ENCODE peak calls at places on chromosomes 4 and X, in five cellular contexts. D is heart right ventricle; W is CD4-positive, CD25-positive, alpha-beta regulatory T cell; M is PC-3; V is endodermal cell. N is an unnamed sample.

GRCh38 chr4:186829740-186830449 is 106.2 kb upstream of the FAT1 start:
- DNase-seq in D (no peak), W (no peak), M (peak; percentile 35), V (no peak), N (no peak)

GRCh38 chr4:11566440-11567022 is 137.8 kb upstream of the HS3ST1 start:
- DNase-seq in D (no peak), W (no peak), M (no peak), V (no peak), N (no peak)

GRCh38 chr4:108775921-108776320 is 13.1 kb upstream of the ETNPPL start:
- DNase-seq in D (no peak), W (no peak), M (no peak), V (peak; percentile 53), N (no peak)

GRCh38 chrX:1465261-1466231 is 12.8 kb upstream of the ASMTL start:
- DNase-seq in D (peak; percentile 2), W (no peak), M (no peak), V (no peak), N (no peak)

GRCh38 chr4:40976343-40976742 is 226.6 kb downstream of the NSUN7 start:
- DNase-seq in D (peak; percentile 59), W (no peak), M (peak; percentile 79), V (peak; percentile 59), N (no peak)

GRCh38 chr4:154467886-154468285 is 23.7 kb downstream of the DCHS2 start:
- DNase-seq in D (no peak), W (no peak), M (peak; percentile 83), V (no peak), N (no peak)

GRCh38 chr4:11497972-11498371 is 69.3 kb upstream of the HS3ST1 start:
- DNase-seq in D (no peak), W (no peak), M (peak; percentile 85), V (no peak), N (no peak)

GRCh38 chr4:176187610-176188009 is 7.8 kb downstream of the SPATA4 start:
- DNase-seq in D (no peak), W (no peak), M (peak; percentile 17), V (no peak), N (no peak)

GRCh38 chrX:15721911-15722310 is 16.2 kb upstream of the CA5B start:
- DNase-seq in D (no peak), W (no peak), M (no peak), V (no peak), N (no peak)

GRCh38 chrX:74535633-74536141 is 78.7 kb downstream of the RLIM start:
- DNase-seq in D (peak; percentile 74), W (peak; percentile 10), M (peak; percentile 66), V (peak; percentile 75), N (no peak)

GRCh38 chrX:43973249-43973672 is at the start of gene NDP:
- DNase-seq in D (no peak), W (no peak), M (peak; percentile 40), V (peak; percentile 43), N (no peak)

GRCh38 chrX:68299923-68300322 is 133.4 kb downstream of the OPHN1 start:
- DNase-seq in D (no peak), W (no peak), M (no peak), V (no peak), N (no peak)

GRCh38 chr4:61373901-61374611 is 173.9 kb downstream of the ADGRL3 start:
- DNase-seq in D (no peak), W (no peak), M (peak; percentile 81), V (no peak), N (no peak)

GRCh38 chr4:22984390-22984789 is 291.7 kb downstream of the GBA3 start:
- DNase-seq in D (no peak), W (no peak), M (no peak), V (no peak), N (no peak)

GRCh38 chrX:119477812-119478232 is 9.6 kb downstream of the SLC25A5 start:
- DNase-seq in D (no peak), W (no peak), M (no peak), V (peak; percentile 19), N (no peak)

GRCh38 chrX:110425222-110425621 is 66.6 kb downstream of the RTL9 start:
- DNase-seq in D (no peak), W (no peak), M (no peak), V (no peak), N (no peak)

GRCh38 chr4:152961752-152962117 is 25.6 kb downstream of the FHDC1 start:
- DNase-seq in D (no peak), W (no peak), M (no peak), V (no peak), N (no peak)

DNA sequence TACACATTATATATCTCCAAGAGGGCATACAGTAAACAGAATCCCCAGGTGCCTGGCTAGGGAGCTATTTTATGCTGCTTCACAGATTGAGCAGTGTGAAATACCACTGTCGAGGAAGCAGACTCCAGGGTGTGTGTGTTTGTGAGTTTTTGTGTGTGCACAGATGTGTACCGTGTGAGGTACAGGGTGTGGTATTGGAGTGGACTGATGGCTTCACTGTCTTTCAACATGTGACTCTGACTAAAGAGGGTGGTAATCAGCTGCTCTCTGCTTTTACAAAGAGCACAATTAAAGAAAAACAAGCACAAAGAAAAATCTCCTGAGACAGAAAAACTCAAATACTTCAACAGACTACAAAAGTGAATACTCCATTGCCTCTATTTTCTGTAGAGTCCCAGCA is 100.1 kb downstream of the CDS1 start:
- DNase-seq in D (no peak), W (no peak), M (no peak), V (no peak), N (no peak)
- H3K4me1 ChIP-seq in D (peaks cover 22% of the 10 kb centered on the region), W (no peaks in the 10 kb centered on the region), M (peaks cover 10% of the 10 kb centered on the region), V (peaks cover 21% of the 10 kb centered on the region), N (no peaks in the 10 kb centered on the region)

DNA sequence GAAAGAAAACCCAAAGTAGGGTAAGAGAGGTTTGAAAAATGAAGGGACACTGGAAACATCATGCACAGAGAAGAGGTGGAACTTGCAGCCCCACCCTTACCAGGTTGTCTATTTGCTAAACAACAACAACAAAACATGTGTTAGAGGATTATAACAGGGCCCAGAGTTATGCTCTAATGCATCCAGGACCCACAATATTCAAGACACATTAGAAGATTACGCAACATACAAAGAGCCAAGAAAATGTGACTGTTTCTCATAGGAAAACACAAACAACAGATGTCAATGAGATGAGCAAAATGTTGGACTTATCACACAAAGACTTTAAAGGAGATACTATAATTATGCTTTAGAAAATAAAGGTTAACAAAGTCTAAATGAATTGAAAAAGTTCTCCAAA is 128.5 kb downstream of the LRBA start:
- DNase-seq in D (no peak), W (no peak), M (no peak), V (no peak), N (no peak)
- H3K27ac ChIP-seq in D (no peak overlapping the region), W (no peak overlapping the region), M (no peak overlapping the region), V (no peak overlapping the region), N (no peak overlapping the region)

GRCh38 chr4:55033296-55033695 is 92.1 kb downstream of the KDR start:
- DNase-seq in D (no peak), W (no peak), M (peak; percentile 87), V (no peak), N (no peak)
- H3K4me1 ChIP-seq in D (peaks cover 50% of the 10 kb centered on the region), W (no peaks in the 10 kb centered on the region), M (peaks cover 23% of the 10 kb centered on the region), V (peaks cover 20% of the 10 kb centered on the region), N (no peaks in the 10 kb centered on the region)

GRCh38 chrX:17030580-17031285 is 84.3 kb downstream of the REPS2 start:
- DNase-seq in D (no peak), W (no peak), M (no peak), V (no peak), N (no peak)
- H3K27ac ChIP-seq in D (no peak overlapping the region), W (no peak overlapping the region), M (no peak overlapping the region), V (no peak overlapping the region), N (no peak overlapping the region)

GRCh38 chr4:147787204-147787603 is 55.3 kb downstream of the ARHGAP10 start:
- DNase-seq in D (no peak), W (no peak), M (peak; percentile 42), V (peak; percentile 55), N (no peak)
- H3K4me1 ChIP-seq in D (peaks cover 75% of the 10 kb centered on the region), W (no peaks in the 10 kb centered on the region), M (peaks cover 61% of the 10 kb centered on the region), V (peaks cover 7% of the 10 kb centered on the region), N (no peaks in the 10 kb centered on the region)

DNA sequence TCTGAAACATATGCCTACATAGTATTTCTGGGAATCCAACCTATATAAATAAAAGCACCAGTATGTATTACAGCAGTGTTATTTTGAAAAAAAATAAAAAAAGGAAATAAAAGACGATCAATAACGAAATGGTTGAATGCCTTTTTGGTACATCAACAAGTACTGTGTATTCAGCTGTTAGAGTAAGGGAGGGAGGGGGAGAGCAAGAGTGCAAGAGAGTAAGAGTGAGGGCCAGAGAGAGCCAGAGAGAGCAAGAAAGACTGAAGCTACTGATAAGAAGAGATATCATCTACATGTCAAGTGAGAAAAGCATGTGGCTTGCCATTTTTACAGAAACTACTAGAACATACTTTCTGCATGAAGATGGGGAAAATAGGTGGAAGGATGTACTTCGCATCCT is 1.8 kb downstream of the SPIN4 start:
- DNase-seq in D (no peak), W (no peak), M (peak; percentile 14), V (no peak), N (no peak)
- H3K27ac ChIP-seq in D (no peak overlapping the region), W (no peak overlapping the region), M (no peak overlapping the region), V (no peak overlapping the region), N (no peak overlapping the region)

GRCh38 chr4:87037921-87038320 is 103.1 kb downstream of the AFF1 start:
- DNase-seq in D (no peak), W (no peak), M (no peak), V (no peak), N (no peak)
- H3K4me1 ChIP-seq in D (peaks cover 100% of the 10 kb centered on the region), W (peaks cover 18% of the 10 kb centered on the region), M (no peaks in the 10 kb centered on the region), V (peaks cover 47% of the 10 kb centered on the region), N (peaks cover 15% of the 10 kb centered on the region)

GRCh38 chr4:80235451-80235850 is 31.0 kb upstream of the FGF5 start:
- DNase-seq in D (no peak), W (no peak), M (peak; percentile 85), V (no peak), N (no peak)
- H3K27ac ChIP-seq in D (no peak overlapping the region), W (no peak overlapping the region), M (peak overlapping the region; percentile 70), V (no peak overlapping the region), N (no peak overlapping the region)

GRCh38 chr4:148090029-148090428 is 352.2 kb downstream of the NR3C2 start:
- DNase-seq in D (no peak), W (no peak), M (no peak), V (no peak), N (no peak)
- H3K4me1 ChIP-seq in D (peaks cover 21% of the 10 kb centered on the region), W (no peaks in the 10 kb centered on the region), M (no peaks in the 10 kb centered on the region), V (no peaks in the 10 kb centered on the region), N (no peaks in the 10 kb centered on the region)

N was measured in naive thymus-derived CD4-positive, alpha-beta T cell.